ENCODE peak calls at places on chromosomes 16 and 17, in four cellular contexts. C is H1, T is GM12878, K is K562. Y is an unnamed sample.

GRCh38 chr17:54967621-54968258 is 714 bp downstream of the COX11 start:
- DNase-seq in C (no peak), T (no peak), K (peak; percentile 62), Y (peak; percentile 27)

GRCh38 chr17:69734656-69735055 is 320.2 kb downstream of the MAP2K6 start:
- DNase-seq in C (no peak), T (no peak), K (no peak), Y (no peak)

GRCh38 chr16:31487720-31488629 is 5.1 kb downstream of the SLC5A2 start:
- DNase-seq in C (no peak), T (no peak), K (no peak), Y (peak; percentile 28)

GRCh38 chr16:24689128-24689527 is 40.3 kb upstream of the TNRC6A start:
- DNase-seq in C (no peak), T (no peak), K (no peak), Y (peak; percentile 48)

GRCh38 chr16:64211306-64211705 is 910.6 kb downstream of the CDH11 start:
- DNase-seq in C (no peak), T (no peak), K (no peak), Y (no peak)

GRCh38 chr16:28179354-28179753 is 32.4 kb downstream of the XPO6 start:
- DNase-seq in C (no peak), T (no peak), K (no peak), Y (no peak)

GRCh38 chr17:75367312-75367711 is 38.2 kb downstream of the GRB2 start:
- DNase-seq in C (no peak), T (no peak), K (no peak), Y (peak; percentile 51)

GRCh38 chr17:16189791-16190348 is 25.5 kb downstream of the NCOR1 start:
- DNase-seq in C (no peak), T (no peak), K (no peak), Y (no peak)

GRCh38 chr17:8154608-8155152 is 2.5 kb upstream of the PER1 start:
- DNase-seq in C (no peak), T (no peak), K (no peak), Y (no peak)

GRCh38 chr16:66026211-66026610 is 340.3 kb upstream of the CDH5 start:
- DNase-seq in C (peak; percentile 31), T (no peak), K (no peak), Y (no peak)

GRCh38 chr17:46917041-46917440 is 5.9 kb upstream of the GOSR2 start:
- DNase-seq in C (no peak), T (no peak), K (no peak), Y (no peak)

GRCh38 chr17:31593806-31594205 is 202.3 kb downstream of the RAB11FIP4 start:
- DNase-seq in C (no peak), T (no peak), K (no peak), Y (peak; percentile 89)

GRCh38 chr17:59627770-59628171 is 8.1 kb downstream of the CLTC start:
- DNase-seq in C (no peak), T (no peak), K (no peak), Y (no peak)

GRCh38 chr17:7854851-7855642 is at the start of gene TMEM88:
- DNase-seq in C (no peak), T (no peak), K (no peak), Y (no peak)

GRCh38 chr16:66084306-66084705 is 282.2 kb upstream of the CDH5 start:
- DNase-seq in C (no peak), T (no peak), K (no peak), Y (no peak)

GRCh38 chr17:29146369-29146972 is 33.7 kb downstream of the MYO18A start:
- DNase-seq in C (no peak), T (no peak), K (no peak), Y (no peak)

GRCh38 chr17:79777166-79777843 is 643 bp upstream of the CBX2 start:
- DNase-seq in C (no peak), T (no peak), K (no peak), Y (peak; percentile 32)

GRCh38 chr17:72388765-72389473 is 268.1 kb downstream of the SOX9 start:
- DNase-seq in C (no peak), T (peak; percentile 93), K (no peak), Y (no peak)

GRCh38 chr17:66309793-66310192 is 7.4 kb downstream of the PRKCA start:
- DNase-seq in C (no peak), T (no peak), K (no peak), Y (no peak)

GRCh38 chr17:72580321-72581127 is 459.7 kb downstream of the SOX9 start:
- DNase-seq in C (no peak), T (no peak), K (no peak), Y (no peak)

GRCh38 chr16:68786685-68787418 is 49.8 kb downstream of the CDH1 start:
- DNase-seq in C (no peak), T (no peak), K (no peak), Y (peak; percentile 44)

GRCh38 chr17:57067781-57068180 is 17.3 kb upstream of the AKAP1 start:
- DNase-seq in C (no peak), T (no peak), K (no peak), Y (no peak)

GRCh38 chr17:38789185-38789584 is 10.2 kb downstream of the PIP4K2B start:
- DNase-seq in C (no peak), T (no peak), K (no peak), Y (peak; percentile 19)

GRCh38 chr16:28264656-28265055 is 27.7 kb upstream of the SBK1 start:
- DNase-seq in C (no peak), T (no peak), K (peak; percentile 45), Y (peak; percentile 5)

GRCh38 chr17:17710728-17711541 is 29.7 kb downstream of the RAI1 start:
- DNase-seq in C (no peak), T (no peak), K (peak; percentile 27), Y (peak; percentile 93)

GRCh38 chr16:5030251-5030870 is 3.4 kb downstream of the NAGPA start:
- DNase-seq in C (no peak), T (no peak), K (no peak), Y (no peak)

GRCh38 chr16:27703121-27703520 is 153.2 kb downstream of the KATNIP start:
- DNase-seq in C (no peak), T (no peak), K (no peak), Y (no peak)

GRCh38 chr17:40418428-40418706 is 671 bp upstream of the TOP2A start:
- DNase-seq in C (no peak), T (no peak), K (no peak), Y (no peak)

GRCh38 chr17:73747221-73748002 is 103.2 kb upstream of the SDK2 start:
- DNase-seq in C (no peak), T (no peak), K (no peak), Y (no peak)

GRCh38 chr17:64683791-64684190 is 21.7 kb upstream of the SMURF2 start:
- DNase-seq in C (no peak), T (no peak), K (no peak), Y (peak; percentile 62)

GRCh38 chr17:35467824-35468223 is 19.3 kb upstream of the SLFN13 start:
- DNase-seq in C (no peak), T (no peak), K (no peak), Y (no peak)

GRCh38 chr17:80786887-80787286 is 204.8 kb upstream of the CHMP6 start:
- DNase-seq in C (no peak), T (no peak), K (no peak), Y (no peak)
- H3K4me2 ChIP-seq in C (no peak overlapping the region), T (no peak overlapping the region), K (no peak overlapping the region), Y (no peak overlapping the region)

GRCh38 chr16:86952769-86953168 is 364.4 kb downstream of the C16orf95 start:
- DNase-seq in C (no peak), T (no peak), K (no peak), Y (peak; percentile 61)
- TF ChIP-seq CHD1 in C (no peak), T (no peak), K (no peak), Y (no peak)

DNA sequence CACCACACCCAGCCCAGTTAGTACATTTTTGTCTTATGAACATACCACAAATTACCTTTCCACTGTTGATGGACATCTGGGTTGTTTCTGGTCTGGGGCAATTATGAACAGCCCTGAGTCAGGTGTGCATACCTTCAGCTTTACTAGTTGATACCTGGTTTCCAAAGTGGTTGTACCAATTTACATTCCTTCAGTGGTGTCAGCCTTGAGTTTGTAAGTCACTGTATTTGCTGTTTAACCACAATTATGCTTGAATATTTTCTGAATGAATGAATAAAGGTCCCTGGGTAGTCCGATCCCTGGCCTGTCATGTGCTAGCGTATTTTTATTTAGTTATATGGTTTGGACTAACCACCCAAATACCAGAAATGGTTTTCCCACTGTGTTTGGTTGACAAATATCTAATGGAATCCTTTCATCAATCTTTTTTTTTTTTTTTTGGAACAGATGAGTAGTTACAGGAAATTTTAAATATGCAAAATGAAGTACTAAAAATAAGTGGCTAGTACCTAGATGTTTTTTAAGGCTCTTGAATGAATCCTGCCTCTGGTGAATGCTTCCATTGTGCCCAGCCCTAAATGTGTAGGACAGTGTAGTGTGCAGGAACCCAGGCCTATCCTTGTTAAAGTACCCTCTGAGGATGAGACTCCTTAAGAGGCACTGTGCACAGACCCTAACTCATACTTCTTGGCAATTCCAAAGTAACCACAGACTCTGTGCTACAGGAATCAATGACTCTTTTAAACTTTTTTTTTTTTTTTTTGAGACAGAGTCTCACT is 3.7 kb downstream of the DUSP14 start:
- DNase-seq in C (no peak), T (no peak), K (no peak), Y (peak; percentile 94)
- H3K4me2 ChIP-seq in C (no peak overlapping the region), T (no peak overlapping the region), K (no peak overlapping the region), Y (peak overlapping the region; percentile 90)

GRCh38 chr17:41428591-41429326 is 4.4 kb upstream of the KRT37 start:
- DNase-seq in C (no peak), T (no peak), K (no peak), Y (no peak)
- TF ChIP-seq CHD1 in C (no peak), T (no peak), K (no peak), Y (no peak)

DNA sequence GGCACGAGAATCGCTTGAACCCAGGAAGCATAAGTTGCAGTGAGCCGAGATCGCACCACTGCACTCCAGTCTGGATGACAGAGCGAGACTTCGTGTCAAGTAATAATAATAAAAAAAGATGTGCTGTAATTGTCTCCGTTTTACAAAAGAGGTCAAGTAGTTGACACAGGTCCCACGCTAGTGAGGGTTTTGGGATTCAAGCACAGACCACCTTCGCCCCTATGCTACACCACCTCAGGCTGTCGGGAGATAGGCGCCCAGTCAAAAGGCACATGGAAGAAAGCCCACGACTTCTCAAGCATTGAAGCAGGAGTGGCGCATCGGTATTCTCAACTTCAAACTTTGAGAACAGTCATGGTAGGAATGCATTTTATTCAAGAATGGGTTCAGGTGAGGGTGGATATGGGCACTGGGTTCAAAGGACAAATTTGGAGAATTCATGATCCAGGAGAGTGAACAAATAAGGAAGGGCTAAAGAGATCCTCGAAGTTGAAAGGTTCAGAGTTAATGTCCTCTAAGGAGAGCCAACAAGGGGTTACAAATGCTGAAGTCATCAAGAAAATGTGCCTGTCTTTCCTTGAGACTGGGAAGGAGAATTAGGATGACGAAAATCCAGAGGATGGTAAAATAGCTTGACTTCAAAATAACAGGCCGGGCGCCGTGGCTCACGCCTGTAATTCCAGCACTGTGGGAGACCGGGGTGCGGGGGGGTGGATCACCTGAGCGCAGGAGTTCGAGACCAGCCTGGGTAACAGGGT is 1.4 kb upstream of the AMZ2 start:
- DNase-seq in C (no peak), T (no peak), K (no peak), Y (no peak)
- H3K4me2 ChIP-seq in C (peak overlapping the region; percentile 67), T (peak overlapping the region; percentile 81), K (no peak overlapping the region), Y (no peak overlapping the region)

GRCh38 chr17:77404812-77405581 is 264.2 kb downstream of the SEC14L1 start:
- DNase-seq in C (no peak), T (peak; percentile 60), K (no peak), Y (peak; percentile 86)
- TF ChIP-seq CHD1 in C (no peak), T (no peak), K (no peak), Y (no peak)

GRCh38 chr17:49926886-49927285 is 42.1 kb upstream of the DLX4 start:
- DNase-seq in C (no peak), T (no peak), K (peak; percentile 76), Y (no peak)
- H3K4me2 ChIP-seq in C (no peak overlapping the region), T (no peak overlapping the region), K (no peak overlapping the region), Y (no peak overlapping the region)

Y was measured in IMR-90.